ENCODE peak calls at places on chromosome 15, in six cellular contexts. L is GM12878, W is fibroblast of lung, V is neural progenitor cell, Y is PC-3, S is H1. M is an unnamed sample.

GRCh38 chr15:67504796-67505195 is 16.1 kb upstream of the C15orf61 start:
- DNase-seq in S (no peak), W (no peak), L (no peak), V (no peak), Y (peak; percentile 3), M (no peak)

GRCh38 chr15:66882251-66883020 is 180.4 kb downstream of the SMAD6 start:
- DNase-seq in V (no peak), Y (peak; percentile 27), S (peak; percentile 43), W (peak; percentile 77), L (no peak), M (peak; percentile 65)

GRCh38 chr15:95609096-95609495 is 721.4 kb upstream of the NR2F2 start:
- DNase-seq in L (no peak), W (no peak), V (no peak), Y (peak; percentile 31), S (no peak), M (no peak)

GRCh38 chr15:29312387-29312786 is 42.8 kb upstream of the NSMCE3 start:
- DNase-seq in L (no peak), Y (peak; percentile 21), V (no peak), S (no peak), W (peak; percentile 75), M (peak; percentile 71)

GRCh38 chr15:58864602-58865419 is 68.7 kb downstream of the SLTM start:
- DNase-seq in V (peak; percentile 39), L (no peak), S (peak; percentile 83), Y (no peak), W (peak; percentile 23), M (no peak)

GRCh38 chr15:41079717-41080116 is 36.4 kb downstream of the INO80 start:
- DNase-seq in L (no peak), V (no peak), W (peak; percentile 65), S (no peak), Y (no peak), M (peak; percentile 64)

GRCh38 chr15:27054426-27054825 is 83.4 kb downstream of the GABRG3 start:
- DNase-seq in S (no peak), Y (no peak), V (no peak), L (no peak), W (no peak), M (no peak)

GRCh38 chr15:85543741-85544155 is 163.3 kb downstream of the AKAP13 start:
- DNase-seq in L (no peak), W (no peak), V (no peak), S (peak; percentile 54), Y (no peak), M (no peak)

GRCh38 chr15:96334017-96334704 is 3.7 kb downstream of the NR2F2 start:
- DNase-seq in L (no peak), Y (peak; percentile 17), V (peak; percentile 40), W (peak; percentile 22), S (peak; percentile 63), M (peak; percentile 10)

GRCh38 chr15:101308604-101309435 is 13.8 kb upstream of the SNRPA1 start:
- DNase-seq in W (no peak), V (no peak), L (no peak), Y (no peak), S (no peak), M (no peak)

GRCh38 chr15:100771745-100772144 is 107.9 kb upstream of the ALDH1A3 start:
- DNase-seq in Y (no peak), S (no peak), V (no peak), W (no peak), L (no peak), M (no peak)

GRCh38 chr15:45084163-45084562 is 29.8 kb downstream of the DUOX2 start:
- DNase-seq in S (no peak), W (no peak), V (no peak), Y (no peak), L (no peak), M (no peak)

GRCh38 chr15:68594533-68595259 is 15.9 kb downstream of the CORO2B start:
- DNase-seq in W (no peak), Y (no peak), V (no peak), S (no peak), L (no peak), M (no peak)

GRCh38 chr15:100095896-100096600 is 245.7 kb downstream of the ADAMTS17 start:
- DNase-seq in V (no peak), S (no peak), W (no peak), Y (peak; percentile 76), L (no peak), M (no peak)

GRCh38 chr15:94793641-94794040 is 562.3 kb downstream of the MCTP2 start:
- DNase-seq in S (no peak), V (peak; percentile 37), W (peak; percentile 92), Y (peak; percentile 40), L (no peak), M (peak; percentile 85)

GRCh38 chr15:27492021-27492621 is 521.1 kb downstream of the GABRG3 start:
- DNase-seq in S (no peak), Y (no peak), L (no peak), V (peak; percentile 59), W (peak; percentile 97), M (peak; percentile 97)

GRCh38 chr15:67033012-67033411 is 32.4 kb upstream of the SMAD3 start:
- DNase-seq in W (no peak), Y (no peak), V (no peak), L (no peak), S (no peak), M (no peak)

GRCh38 chr15:86059851-86060250 is 19.8 kb upstream of the AGBL1 start:
- DNase-seq in V (no peak), W (no peak), Y (no peak), S (no peak), L (no peak), M (no peak)

GRCh38 chr15:38254065-38254883 is 1.6 kb downstream of the SPRED1 start:
- DNase-seq in Y (peak; percentile 67), V (peak; percentile 53), W (peak; percentile 73), L (peak; percentile 39), S (no peak), M (peak; percentile 59)

GRCh38 chr15:47903369-47903768 is 186.1 kb downstream of the SEMA6D start:
- DNase-seq in V (no peak), S (no peak), Y (no peak), W (no peak), L (no peak), M (no peak)

GRCh38 chr15:35484231-35484945 is 61.6 kb downstream of the DPH6 start:
- DNase-seq in Y (no peak), S (no peak), L (no peak), W (no peak), V (no peak), M (no peak)

GRCh38 chr15:35485411-35485810 is 60.6 kb downstream of the DPH6 start:
- DNase-seq in L (no peak), Y (no peak), V (no peak), W (no peak), S (no peak), M (no peak)

GRCh38 chr15:35487417-35487816 is 58.5 kb downstream of the DPH6 start:
- DNase-seq in Y (no peak), V (no peak), S (no peak), L (no peak), W (no peak), M (no peak)

GRCh38 chr15:35481992-35482391 is 64.0 kb downstream of the DPH6 start:
- DNase-seq in S (no peak), L (no peak), W (peak; percentile 84), Y (peak; percentile 98), V (no peak), M (peak; percentile 77)

DNA sequence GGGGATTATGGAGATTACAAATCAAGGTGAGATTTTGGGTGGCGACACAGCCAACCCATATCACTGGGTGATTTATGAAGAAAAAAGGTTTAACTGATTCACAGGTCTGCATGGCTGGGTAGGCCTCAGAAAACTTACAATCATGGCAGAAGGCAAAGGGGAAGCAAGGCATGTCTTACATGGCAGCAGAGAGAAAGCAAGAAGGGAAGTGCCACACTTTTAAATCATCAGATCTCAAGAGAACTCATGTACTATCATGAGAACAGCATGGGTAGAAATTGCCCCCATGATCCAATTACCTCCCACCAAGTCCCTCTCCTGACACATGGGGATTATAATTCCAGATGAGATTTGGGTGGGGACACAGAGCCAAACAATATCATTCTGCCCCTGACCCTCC is 59.7 kb downstream of the DPH6 start:
- DNase-seq in W (no peak), Y (no peak), S (no peak), V (no peak), L (no peak), M (no peak)
- TF ChIP-seq EZH2 in W (no peak), Y (no peak), S (no peak), V (no peak), L (no peak), M (no peak)

DNA sequence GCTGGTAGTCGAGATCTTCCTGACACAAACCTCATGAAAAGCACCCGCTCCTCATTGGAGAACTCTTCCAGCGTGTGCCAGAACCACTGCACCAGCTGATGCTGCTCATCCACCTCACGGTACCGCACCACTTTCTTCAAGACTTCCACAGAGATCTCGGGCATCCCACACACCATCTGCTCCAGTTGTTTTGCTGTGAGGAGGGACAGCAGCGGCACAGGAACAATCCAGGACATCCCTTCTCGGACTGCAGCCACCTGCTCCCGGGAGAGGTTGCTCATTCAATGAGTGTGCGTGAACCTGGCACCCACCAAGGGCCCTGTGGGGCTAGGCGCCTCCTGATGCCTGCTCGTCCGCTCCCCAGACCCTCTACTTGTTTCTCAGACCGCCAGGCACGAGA is 15.1 kb downstream of the FBXL22 start:
- DNase-seq in L (no peak), W (no peak), S (no peak), Y (no peak), V (no peak), M (no peak)
- H3K9ac ChIP-seq in L (no peak overlapping the region), W (no peak overlapping the region), S (no peak overlapping the region), Y (no peak overlapping the region), V (no peak overlapping the region), M (no peak overlapping the region)

DNA sequence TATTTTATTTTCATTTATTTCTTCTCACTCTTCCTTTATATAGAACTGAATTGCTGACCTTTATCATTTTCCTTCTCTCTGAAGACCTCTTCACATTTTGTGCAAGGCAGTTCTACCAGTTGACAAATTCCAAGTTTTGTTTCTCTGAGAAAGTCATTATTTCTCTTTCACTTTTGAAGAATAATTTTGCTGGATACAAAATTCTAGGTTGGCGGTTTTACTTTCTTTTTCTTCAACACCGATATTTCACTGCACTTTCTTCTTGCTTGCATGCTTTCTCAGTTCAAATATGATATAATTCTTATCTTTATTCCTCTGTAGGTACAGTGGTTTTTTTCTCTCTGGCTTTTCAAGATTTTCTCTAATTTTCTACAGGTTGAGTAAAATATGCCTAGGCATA is 15.9 kb downstream of the RFX7 start:
- DNase-seq in L (no peak), V (no peak), S (no peak), W (no peak), Y (no peak), M (no peak)
- H3K9me3 ChIP-seq in L (peaks cover 45% of the 10 kb centered on the region), V (peaks cover 45% of the 10 kb centered on the region), S (peaks cover 32% of the 10 kb centered on the region), W (no peaks in the 10 kb centered on the region), Y (no peaks in the 10 kb centered on the region), M (peaks cover 9% of the 10 kb centered on the region)

DNA sequence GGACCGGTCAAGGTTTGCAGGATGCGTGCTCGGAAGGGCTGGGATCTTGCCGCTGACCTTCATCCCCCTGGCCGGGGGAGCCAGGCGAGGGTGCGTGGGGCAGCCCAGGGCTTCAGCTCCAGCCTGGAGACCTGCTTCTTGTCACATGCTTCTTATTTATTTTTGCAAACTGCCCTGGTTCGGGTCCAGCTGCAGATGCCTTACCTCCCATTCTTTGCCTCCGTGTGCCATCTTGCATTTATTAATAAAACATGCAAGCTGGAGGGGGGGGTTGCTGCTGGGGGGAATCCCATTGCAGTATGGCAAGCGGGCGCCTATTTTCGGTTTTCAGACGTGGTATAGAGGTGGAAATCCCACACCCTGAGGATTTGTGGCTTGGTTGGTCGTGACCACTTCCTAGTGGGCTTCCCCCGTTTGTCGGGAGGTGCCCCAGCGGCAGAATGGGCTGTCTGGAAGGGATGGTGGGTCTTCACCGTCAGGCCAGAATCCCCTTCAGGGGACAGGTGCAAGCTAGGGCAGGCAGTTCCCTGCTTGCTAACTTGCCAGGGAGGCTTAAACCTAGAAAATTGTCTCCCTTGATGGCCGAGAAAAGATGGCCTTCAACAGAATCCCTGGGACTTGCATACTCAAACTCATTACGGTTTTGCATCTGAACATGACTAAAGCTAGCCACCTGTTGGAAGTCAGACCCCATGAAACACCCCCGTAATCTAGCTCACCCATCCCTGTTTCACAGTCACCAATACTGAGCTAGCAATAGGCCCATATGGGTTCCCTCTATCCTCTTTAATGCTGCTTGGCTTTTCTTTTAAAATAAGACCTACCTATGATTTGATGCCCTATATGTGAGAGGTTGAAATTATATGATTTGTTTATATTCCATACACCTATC is 559 bp downstream of the TMEM266 start:
- DNase-seq in Y (no peak), V (no peak), S (no peak), W (no peak), L (peak; percentile 34), M (no peak)
- TF ChIP-seq EZH2 in Y (no peak), V (no peak), S (no peak), W (peak; percentile 79), L (no peak), M (peak; percentile 45)